ENCODE peak calls at places on chromosomes 2 and 18, in four cellular contexts. Y is K562, Q is GM12878, S is HepG2. V is an unnamed sample.

GRCh38 chr2:101473911-101474751 is 781 bp downstream of the RFX8 start:
- DNase-seq in Y (no peak), Q (no peak), S (no peak), V (peak)

GRCh38 chr18:25230658-25231326 is 121.2 kb downstream of the ZNF521 start:
- DNase-seq in Y (no peak), Q (no peak), S (no peak), V (no peak)

GRCh38 chr18:69220529-69220928 is 180.2 kb upstream of the DOK6 start:
- DNase-seq in Y (no peak), Q (no peak), S (peak), V (no peak)

GRCh38 chr2:16568998-16569397 is 96.6 kb downstream of the CYRIA start:
- DNase-seq in Y (no peak), Q (no peak), S (no peak), V (no peak)

GRCh38 chr18:13452851-13453524 is 234.4 kb downstream of the LDLRAD4 start:
- DNase-seq in Y (no peak), Q (no peak), S (no peak), V (no peak)

GRCh38 chr2:168738057-168738456 is 64.4 kb upstream of the NOSTRIN start:
- DNase-seq in Y (no peak), Q (no peak), S (no peak), V (no peak)

GRCh38 chr2:166375736-166376487 is at the start of gene SCN9A:
- DNase-seq in Y (peak), Q (no peak), S (peak), V (peak)

GRCh38 chr2:42835577-42836371 is 43.4 kb upstream of the HAAO start:
- DNase-seq in Y (no peak), Q (no peak), S (peak), V (no peak)

GRCh38 chr2:152421521-152422367 is 86.8 kb downstream of the FMNL2 start:
- DNase-seq in Y (peak), Q (no peak), S (peak), V (no peak)

GRCh38 chr18:21725201-21725600 is 15.4 kb upstream of the MIB1 start:
- DNase-seq in Y (no peak), Q (no peak), S (no peak), V (no peak)

GRCh38 chr2:14616342-14616741 is 16.2 kb upstream of the LRATD1 start:
- DNase-seq in Y (no peak), Q (no peak), S (peak), V (no peak)

GRCh38 chr2:101864426-101864825 is 127.3 kb upstream of the IL1R2 start:
- DNase-seq in Y (no peak), Q (no peak), S (no peak), V (no peak)

GRCh38 chr2:112093216-112093615 is 38.1 kb downstream of the TMEM87B start:
- DNase-seq in Y (no peak), Q (no peak), S (no peak), V (no peak)

GRCh38 chr2:205696541-205697441 is 14.5 kb downstream of the NRP2 start:
- DNase-seq in Y (peak), Q (no peak), S (peak), V (no peak)

GRCh38 chr2:37201766-37202165 is 5.5 kb downstream of the CEBPZOS start:
- DNase-seq in Y (no peak), Q (no peak), S (no peak), V (no peak)

GRCh38 chr18:3585656-3586509 is 135.9 kb downstream of the TGIF1 start:
- DNase-seq in Y (peak), Q (no peak), S (peak), V (peak)

GRCh38 chr18:44185981-44186380 is 494.7 kb upstream of the SETBP1 start:
- DNase-seq in Y (no peak), Q (no peak), S (no peak), V (no peak)

GRCh38 chr2:164141271-164141670 is 405.5 kb upstream of the FIGN start:
- DNase-seq in Y (no peak), Q (no peak), S (no peak), V (no peak)

GRCh38 chr2:47904903-47905453 is 1.3 kb downstream of the FBXO11 start:
- DNase-seq in Y (peak), Q (no peak), S (peak), V (peak)

GRCh38 chr2:16030206-16031054 is 90.1 kb downstream of the MYCN start:
- DNase-seq in Y (no peak), Q (no peak), S (no peak), V (no peak)

GRCh38 chr2:231300020-231300721 is 95.3 kb upstream of the B3GNT7 start:
- DNase-seq in Y (no peak), Q (peak), S (peak), V (no peak)

GRCh38 chr2:33426666-33427231 is 49.7 kb upstream of the RASGRP3 start:
- DNase-seq in Y (peak), Q (no peak), S (peak), V (no peak)

GRCh38 chr2:161223139-161223732 is 63.0 kb downstream of the TANK start:
- DNase-seq in Y (peak), Q (no peak), S (peak), V (no peak)

GRCh38 chr2:18987592-18988073 is 370.8 kb downstream of the OSR1 start:
- DNase-seq in Y (peak), Q (no peak), S (peak), V (no peak)

GRCh38 chr2:48343571-48344440 is 186.1 kb upstream of the STON1 start:
- DNase-seq in Y (no peak), Q (no peak), S (peak), V (no peak)

GRCh38 chr2:144052103-144052502 is 467.8 kb downstream of the ZEB2 start:
- DNase-seq in Y (no peak), Q (no peak), S (no peak), V (no peak)

GRCh38 chr2:210517169-210517693 is 39.2 kb upstream of the CPS1 start:
- DNase-seq in Y (no peak), Q (no peak), S (peak), V (no peak)

GRCh38 chr2:101718993-101719571 is 21.6 kb downstream of the MAP4K4 start:
- DNase-seq in Y (no peak), Q (no peak), S (no peak), V (no peak)

GRCh38 chr2:222074674-222075073 is 224.1 kb downstream of the PAX3 start:
- DNase-seq in Y (no peak), Q (no peak), S (no peak), V (no peak)

GRCh38 chr2:9646631-9647030 is 15.8 kb upstream of the YWHAQ start:
- DNase-seq in Y (no peak), Q (no peak), S (no peak), V (no peak)

GRCh38 chr2:137802038-137802437 is 162.2 kb upstream of the HNMT start:
- DNase-seq in Y (no peak), Q (no peak), S (no peak), V (no peak)

GRCh38 chr18:43720036-43720435 is 442.7 kb upstream of the SYT4 start:
- DNase-seq in Y (no peak), Q (no peak), S (no peak), V (no peak)

DNA sequence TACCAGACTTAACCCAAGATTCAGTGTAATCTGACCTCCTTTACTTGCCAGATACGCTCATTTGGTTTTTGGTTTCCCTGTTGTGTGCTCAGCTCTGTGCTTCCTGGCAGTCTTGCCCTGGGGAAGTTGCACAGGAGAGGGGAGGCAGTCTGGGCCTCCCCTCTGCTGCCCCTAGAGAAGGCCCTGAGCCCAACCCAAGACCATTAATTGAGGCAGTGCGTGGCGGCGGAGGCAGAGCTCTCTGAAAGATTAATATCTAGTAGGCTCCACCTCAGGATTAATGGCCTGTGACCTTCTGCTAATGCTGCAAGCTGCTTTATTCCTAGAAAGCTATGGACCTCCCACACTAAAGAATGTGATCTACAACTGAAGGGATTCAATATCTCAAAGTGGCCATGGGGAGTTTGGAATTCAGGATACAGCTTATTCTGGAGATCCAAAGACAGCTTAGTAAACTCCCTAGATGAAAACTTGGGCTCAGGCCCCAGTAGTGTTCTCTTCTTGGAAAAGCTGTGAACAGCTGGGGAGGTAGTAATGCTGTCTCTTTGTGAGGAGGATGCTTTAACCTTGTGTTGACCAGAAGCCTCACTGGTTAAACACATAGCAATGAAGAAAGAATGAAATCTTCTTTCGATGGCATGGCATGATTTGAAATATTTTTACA is 41.3 kb upstream of the MAPRE2 start:
- DNase-seq in Y (no peak), Q (no peak), S (no peak), V (no peak)
- TF ChIP-seq TCF7 in Y (no peak), Q (no peak), S (no peak), V (no peak)

GRCh38 chr2:238493411-238493810 is 66.7 kb downstream of the ASB1 start:
- DNase-seq in Y (no peak), Q (no peak), S (no peak), V (no peak)

GRCh38 chr2:238493880-238494572 is 67.3 kb downstream of the ASB1 start:
- DNase-seq in Y (no peak), Q (no peak), S (no peak), V (no peak)

GRCh38 chr2:238495422-238495821 is 68.7 kb downstream of the ASB1 start:
- DNase-seq in Y (no peak), Q (no peak), S (no peak), V (no peak)

GRCh38 chr2:238492905-238493304 is 66.2 kb downstream of the ASB1 start:
- DNase-seq in Y (no peak), Q (no peak), S (no peak), V (no peak)

GRCh38 chr2:238494573-238494961 is 67.8 kb downstream of the ASB1 start:
- DNase-seq in Y (no peak), Q (no peak), S (no peak), V (no peak)
- TF ChIP-seq ATF2 in Y (no peak), Q (no peak), S (no peak), V (no peak)

GRCh38 chr2:199798881-199799580 is 52.0 kb downstream of the FTCDNL1 start:
- DNase-seq in Y (no peak), Q (no peak), S (no peak), V (no peak)

GRCh38 chr2:199806179-199806578 is 44.8 kb downstream of the FTCDNL1 start:
- DNase-seq in Y (no peak), Q (no peak), S (no peak), V (no peak)

GRCh38 chr2:199807966-199808365 is 43.0 kb downstream of the FTCDNL1 start:
- DNase-seq in Y (no peak), Q (no peak), S (no peak), V (no peak)

GRCh38 chr2:199810422-199811250 is 40.4 kb downstream of the FTCDNL1 start:
- DNase-seq in Y (no peak), Q (no peak), S (no peak), V (no peak)

DNA sequence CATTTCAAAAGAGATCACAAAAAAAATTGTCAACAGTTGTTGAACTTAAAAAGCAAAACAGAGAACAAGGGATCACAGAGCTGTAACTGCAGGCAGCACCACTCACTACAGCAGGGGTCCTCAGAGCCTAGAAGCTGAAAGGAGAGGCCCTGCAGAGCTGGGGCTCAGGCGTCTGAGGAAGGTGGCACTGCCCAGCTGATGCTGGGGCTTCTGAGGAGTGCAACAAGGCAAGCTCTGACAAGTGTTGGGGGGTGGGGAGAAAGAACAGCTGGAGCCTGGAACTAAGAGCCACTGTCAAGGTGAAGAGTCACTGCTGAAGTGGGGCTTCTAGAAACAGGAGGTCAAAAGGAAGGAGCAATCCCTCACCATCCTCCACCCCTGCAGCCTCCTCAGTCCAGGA is 46.2 kb downstream of the FTCDNL1 start:
- DNase-seq in Y (no peak), Q (no peak), S (no peak), V (no peak)
- TF ChIP-seq TCF7 in Y (no peak), Q (no peak), S (no peak), V (no peak)

GRCh38 chr18:63366991-63367240 is at the start of gene KDSR:
- DNase-seq in Y (no peak), Q (no peak), S (no peak), V (no peak)

GRCh38 chr18:63368611-63369010 is 1.6 kb upstream of the KDSR start:
- DNase-seq in Y (no peak), Q (no peak), S (no peak), V (no peak)

GRCh38 chr18:63367241-63367953 is 391 bp upstream of the KDSR start:
- DNase-seq in Y (peak), Q (peak), S (peak), V (peak)

GRCh38 chr18:63365909-63366269 is 1.1 kb downstream of the KDSR start:
- DNase-seq in Y (peak), Q (no peak), S (no peak), V (peak)

GRCh38 chr18:63366270-63366990 is 576 bp downstream of the KDSR start:
- DNase-seq in Y (peak), Q (no peak), S (peak), V (peak)
- TF ChIP-seq ATF2 in Y (no peak), Q (no peak), S (no peak), V (no peak)

GRCh38 chr2:46252891-46253659 is 44.1 kb upstream of the EPAS1 start:
- DNase-seq in Y (no peak), Q (no peak), S (no peak), V (no peak)
- TF ChIP-seq TCF7 in Y (no peak), Q (no peak), S (no peak), V (no peak)

DNA sequence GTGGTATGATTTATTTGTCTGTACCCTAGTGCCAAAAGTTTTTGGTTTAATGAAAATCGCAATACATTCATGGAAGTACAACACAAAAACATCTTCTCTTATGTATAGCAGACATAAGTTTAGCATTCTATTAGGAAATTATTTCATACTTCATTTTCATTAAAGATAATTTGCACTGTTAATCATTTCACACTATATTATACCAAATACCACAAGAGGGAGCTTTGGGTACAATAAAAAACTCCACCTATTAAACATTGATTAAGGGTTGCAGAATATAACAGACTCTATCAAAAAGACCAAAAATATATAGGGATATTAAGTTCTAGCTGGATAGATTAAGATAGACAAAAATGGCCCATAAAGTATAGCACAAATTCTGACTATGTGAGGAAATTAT is 79.0 kb downstream of the SLC66A3 start:
- DNase-seq in Y (no peak), Q (no peak), S (no peak), V (no peak)
- TF ChIP-seq ATF2 in Y (no peak), Q (no peak), S (no peak), V (no peak)

GRCh38 chr2:27007416-27008374 is 25.1 kb upstream of the TMEM214 start:
- DNase-seq in Y (peak), Q (no peak), S (no peak), V (no peak)

GRCh38 chr2:27009083-27009482 is 23.7 kb upstream of the TMEM214 start:
- DNase-seq in Y (no peak), Q (no peak), S (no peak), V (no peak)

GRCh38 chr2:27009716-27010115 is 23.0 kb upstream of the TMEM214 start:
- DNase-seq in Y (no peak), Q (no peak), S (no peak), V (no peak)

GRCh38 chr2:27008678-27009077 is 24.1 kb upstream of the TMEM214 start:
- DNase-seq in Y (no peak), Q (no peak), S (no peak), V (no peak)

DNA sequence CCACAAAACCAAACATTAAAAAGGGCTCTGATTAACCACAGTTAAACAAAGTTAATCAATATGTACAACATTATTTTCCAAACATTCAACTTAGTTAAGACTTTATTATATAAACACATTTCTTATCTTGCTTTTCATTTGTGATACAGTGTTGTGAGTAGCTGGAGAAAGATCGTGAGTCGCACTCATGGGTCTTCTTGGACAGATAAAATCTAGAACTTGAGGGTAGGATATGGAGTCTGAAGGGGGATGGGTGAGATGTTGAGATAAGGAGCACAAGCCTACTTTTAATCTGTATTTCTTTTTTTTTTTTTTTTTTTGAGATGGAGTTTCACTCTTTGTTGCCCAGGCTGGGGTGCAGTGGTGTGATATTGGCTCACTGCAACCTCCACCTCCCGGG is 22.6 kb upstream of the TMEM214 start:
- DNase-seq in Y (no peak), Q (no peak), S (no peak), V (no peak)
- TF ChIP-seq TCF7 in Y (no peak), Q (no peak), S (no peak), V (no peak)